ENCODE peak calls at places on chromosomes 6 and 20, in four cellular contexts. Z, L, M and P are unnamed samples.

GRCh38 chr6:19433101-19433500 is 404.1 kb upstream of the ID4 start:
- DNase-seq in Z (no peak), L (no peak), M (no peak), P (no peak)

GRCh38 chr6:147806697-147807096 is 298.2 kb downstream of the SAMD5 start:
- DNase-seq in Z (no peak), L (no peak), M (no peak), P (no peak)

GRCh38 chr6:56899311-56899710 is 55.6 kb upstream of the BEND6 start:
- DNase-seq in Z (no peak), L (no peak), M (no peak), P (no peak)

GRCh38 chr6:34922177-34922663 is 33.2 kb downstream of the ANKS1A start:
- DNase-seq in Z (no peak), L (no peak), M (no peak), P (no peak)

GRCh38 chr20:5504061-5504739 is 187.4 kb upstream of the PROKR2 start:
- DNase-seq in Z (no peak), L (no peak), M (no peak), P (no peak)

GRCh38 chr20:37598101-37598530 is 70.4 kb upstream of the BLCAP start:
- DNase-seq in Z (no peak), L (no peak), M (no peak), P (no peak)

GRCh38 chr6:152905551-152906299 is 77.1 kb downstream of the FBXO5 start:
- DNase-seq in Z (no peak), L (no peak), M (no peak), P (no peak)

GRCh38 chr6:104134876-104135275 is 724.8 kb downstream of the HACE1 start:
- DNase-seq in Z (no peak), L (no peak), M (no peak), P (no peak)

GRCh38 chr20:44738779-44739477 is 6.7 kb upstream of the KCNK15 start:
- DNase-seq in Z (peak), L (no peak), M (peak), P (no peak)

GRCh38 chr6:112021911-112022310 is 32.0 kb upstream of the CCN6 start:
- DNase-seq in Z (no peak), L (no peak), M (no peak), P (no peak)

GRCh38 chr6:79267128-79267527 is 32.6 kb upstream of the HMGN3 start:
- DNase-seq in Z (no peak), L (no peak), M (no peak), P (no peak)

GRCh38 chr20:51828762-51829161 is 26.4 kb upstream of the SALL4 start:
- DNase-seq in Z (no peak), L (no peak), M (no peak), P (no peak)

GRCh38 chr20:36062799-36063198 is 91.7 kb upstream of the EPB41L1 start:
- DNase-seq in Z (no peak), L (no peak), M (no peak), P (no peak)

GRCh38 chr20:34364013-34364382 is 925 bp downstream of the ITCH start:
- DNase-seq in Z (no peak), L (no peak), M (no peak), P (no peak)

GRCh38 chr20:34751453-34751852 is 47.3 kb downstream of the TP53INP2 start:
- DNase-seq in Z (no peak), L (no peak), M (no peak), P (no peak)

GRCh38 chr6:114049367-114049966 is 78.5 kb upstream of the HDAC2 start:
- DNase-seq in Z (peak), L (no peak), M (no peak), P (no peak)

GRCh38 chr6:139378882-139379341 is 4.5 kb upstream of the CITED2 start:
- DNase-seq in Z (no peak), L (no peak), M (no peak), P (no peak)

GRCh38 chr6:168288781-168289570 is 30.6 kb downstream of the DACT2 start:
- DNase-seq in Z (no peak), L (no peak), M (no peak), P (no peak)

GRCh38 chr20:48723308-48724264 is 104.2 kb downstream of the PREX1 start:
- DNase-seq in Z (no peak), L (no peak), M (no peak), P (no peak)

GRCh38 chr6:12483712-12484111 is 193.6 kb downstream of the EDN1 start:
- DNase-seq in Z (peak), L (no peak), M (no peak), P (no peak)

GRCh38 chr6:140921366-140922226 is 1211.1 kb upstream of the GJE1 start:
- DNase-seq in Z (peak), L (no peak), M (peak), P (no peak)

GRCh38 chr20:555933-556332 is 12.3 kb upstream of the CSNK2A1 start:
- DNase-seq in Z (no peak), L (no peak), M (no peak), P (no peak)

GRCh38 chr20:57809149-57809548 is 99.3 kb upstream of the PMEPA1 start:
- DNase-seq in Z (no peak), L (no peak), M (no peak), P (no peak)

GRCh38 chr20:38892091-38892981 is 33.9 kb upstream of the FAM83D start:
- DNase-seq in Z (no peak), L (no peak), M (no peak), P (no peak)

GRCh38 chr6:5516036-5516435 is 254.7 kb downstream of the FARS2 start:
- DNase-seq in Z (no peak), L (no peak), M (no peak), P (no peak)

GRCh38 chr6:795046-795445 is 102.1 kb upstream of the EXOC2 start:
- DNase-seq in Z (no peak), L (no peak), M (no peak), P (no peak)
- H3K27ac ChIP-seq in Z (no peak), L (no peak), M (no peak), P (no peak)

GRCh38 chr6:27126046-27126814 is 121.3 kb upstream of the PRSS16 start:
- DNase-seq in Z (no peak), L (no peak), M (no peak), P (no peak)
- H3K4me3 ChIP-seq in Z (no peak), L (peak), M (no peak), P (peak)

DNA sequence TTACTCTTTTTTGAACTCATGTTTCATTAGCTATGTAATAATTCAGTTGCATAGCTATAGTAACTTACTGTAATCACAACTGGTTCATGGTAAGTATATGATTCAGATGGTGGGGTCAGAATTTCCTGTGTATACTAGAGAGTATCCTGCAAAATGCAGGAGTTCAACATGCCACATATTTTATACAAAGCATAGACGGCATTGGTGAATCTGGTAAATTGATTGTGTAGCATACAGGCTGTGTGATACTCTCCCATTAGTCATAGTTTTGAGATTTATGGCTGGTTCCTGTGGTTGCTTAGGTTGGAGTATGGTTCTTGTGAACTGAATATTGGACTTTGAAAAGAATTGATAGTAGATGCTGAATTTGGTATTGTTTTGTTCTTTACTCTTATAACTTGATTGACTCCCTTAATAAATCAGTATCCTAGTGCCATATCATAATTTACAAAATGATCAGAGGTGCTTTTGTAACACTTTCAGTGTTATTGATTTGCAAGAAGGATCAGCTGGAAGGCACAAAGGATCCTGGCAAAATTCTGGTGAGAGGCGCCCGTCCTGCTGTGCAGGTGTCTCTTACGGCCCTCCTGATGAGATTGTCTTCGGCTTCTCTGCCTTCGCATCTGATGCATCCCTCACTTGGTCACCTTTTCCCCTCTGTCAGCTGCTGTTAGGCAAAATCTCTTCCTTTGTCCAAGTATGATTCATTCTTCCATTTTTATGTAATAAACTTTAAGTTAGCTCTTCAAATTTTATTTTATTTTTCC is 22.6 kb downstream of the SNX9 start:
- DNase-seq in Z (no peak), L (no peak), M (no peak), P (no peak)
- H3K27ac ChIP-seq in Z (no peak), L (no peak), M (no peak), P (no peak)

DNA sequence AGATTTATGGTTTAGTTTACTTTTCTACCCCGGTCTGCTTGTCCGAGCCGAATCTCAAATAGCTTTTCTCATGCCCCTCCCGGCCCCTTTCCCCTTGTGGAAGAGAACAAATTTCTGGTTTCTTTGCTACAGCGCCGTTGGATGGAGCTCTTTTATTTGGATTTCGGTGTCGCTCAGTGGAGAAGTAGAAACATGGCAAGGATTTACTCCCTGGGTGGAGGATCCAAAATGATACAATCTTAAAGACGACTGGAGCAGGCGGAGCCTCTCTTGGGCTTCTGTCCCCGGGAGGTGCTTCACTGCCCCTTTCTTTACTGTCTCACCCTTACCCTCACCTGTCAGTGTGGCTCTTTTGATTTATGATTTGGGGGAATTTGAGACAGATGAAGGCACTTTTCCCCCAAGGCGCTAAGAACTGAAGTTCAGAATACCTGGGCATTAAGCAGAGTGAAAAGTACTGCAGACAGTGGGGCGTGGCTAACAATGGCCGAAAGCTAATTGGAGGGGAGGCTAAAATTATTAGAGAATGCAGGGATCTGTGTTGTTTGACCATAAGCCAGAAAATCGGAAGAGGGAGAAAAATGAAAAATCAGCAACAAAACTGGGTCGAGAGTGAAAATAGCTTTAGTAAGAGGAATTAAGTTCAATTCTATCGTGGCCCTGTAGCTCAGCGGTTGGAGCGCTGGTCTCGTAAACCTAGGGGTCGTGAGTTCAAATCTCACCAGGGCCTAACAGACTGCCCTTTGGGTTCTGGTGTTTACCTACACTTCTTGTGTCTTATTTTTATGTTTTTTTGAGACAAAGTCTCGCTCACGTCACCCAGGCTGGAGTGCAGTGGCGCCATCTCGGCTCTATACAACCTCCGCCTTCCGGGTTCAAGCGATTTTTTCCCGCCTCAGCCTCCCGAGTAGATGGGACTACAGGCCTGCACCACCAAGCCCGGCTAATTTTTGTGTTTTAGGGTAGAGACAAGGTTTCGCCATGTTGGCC is 145.1 kb upstream of the ZNF184 start:
- DNase-seq in Z (peak), L (no peak), M (no peak), P (no peak)
- H3K4me3 ChIP-seq in Z (peak), L (no peak), M (peak), P (no peak)

DNA sequence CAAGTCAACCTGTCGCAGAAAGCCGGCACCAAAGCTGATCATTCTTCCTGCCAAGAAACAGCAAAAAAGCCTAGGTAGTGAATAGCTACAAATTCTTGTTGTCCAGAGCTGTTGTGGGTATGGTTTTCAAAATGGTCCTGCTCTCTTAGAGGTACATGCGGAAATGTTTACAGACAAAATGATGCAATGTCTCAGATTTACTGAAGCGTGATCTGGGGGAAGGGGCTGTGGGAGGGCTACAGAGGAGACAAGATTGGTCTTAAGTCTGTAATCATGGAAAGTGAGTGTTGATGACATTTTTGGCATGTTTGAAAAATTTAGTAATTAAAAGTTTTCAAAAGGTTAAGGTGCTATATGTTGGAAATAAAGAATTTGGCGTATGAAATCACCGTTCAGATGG is 6.2 kb downstream of the NTSR1 start:
- DNase-seq in Z (no peak), L (no peak), M (no peak), P (no peak)
- H3K27ac ChIP-seq in Z (peak), L (no peak), M (no peak), P (no peak)